ENCODE peak calls at places on chromosomes 3 and 15, in five cellular contexts. U, Q, R, I and O are unnamed samples.

GRCh38 chr3:189967254-189967865 is 153.3 kb downstream of the P3H2 start:
- DNase-seq in R (peak), I (peak), U (peak), Q (peak), O (peak)

GRCh38 chr15:67833504-67834248 is 6.2 kb downstream of the RNU6-1 start:
- DNase-seq in Q (no peak), I (no peak), R (no peak), U (peak), O (peak)

GRCh38 chr3:171459130-171459941 is 869 bp downstream of the TNIK start:
- DNase-seq in R (peak), Q (peak), U (peak), I (peak), O (peak)

GRCh38 chr3:26652157-26652556 is 29.6 kb downstream of the LRRC3B start:
- DNase-seq in I (no peak), Q (peak), R (no peak), U (no peak), O (no peak)

GRCh38 chr3:13019243-13019701 is 54.0 kb downstream of the IQSEC1 start:
- DNase-seq in U (no peak), I (peak), R (peak), Q (no peak), O (no peak)

GRCh38 chr3:81931265-81931664 is 169.8 kb upstream of the GBE1 start:
- DNase-seq in U (no peak), R (no peak), I (no peak), Q (no peak), O (no peak)

GRCh38 chr3:141093971-141094401 is 42.8 kb downstream of the SPSB4 start:
- DNase-seq in R (no peak), I (no peak), U (no peak), Q (peak), O (no peak)

GRCh38 chr3:193620650-193621049 is 27.6 kb downstream of the OPA1 start:
- DNase-seq in U (peak), Q (no peak), R (peak), I (peak), O (no peak)

GRCh38 chr15:101511717-101512116 is 22.2 kb upstream of the PCSK6 start:
- DNase-seq in U (no peak), Q (no peak), R (no peak), I (no peak), O (no peak)

GRCh38 chr3:72065872-72066641 is 281.1 kb upstream of the PROK2 start:
- DNase-seq in I (no peak), Q (no peak), U (no peak), R (no peak), O (no peak)

GRCh38 chr3:44983413-44984040 is 7.5 kb downstream of the EXOSC7 start:
- DNase-seq in Q (no peak), U (no peak), I (no peak), R (no peak), O (no peak)

GRCh38 chr15:98874773-98875172 is 132.8 kb downstream of the PGPEP1L start:
- DNase-seq in I (peak), U (peak), Q (no peak), R (no peak), O (no peak)

GRCh38 chr15:98873441-98874218 is 134.0 kb downstream of the PGPEP1L start:
- DNase-seq in Q (no peak), U (peak), R (peak), I (peak), O (no peak)

GRCh38 chr15:98874359-98874758 is 133.2 kb downstream of the PGPEP1L start:
- DNase-seq in R (no peak), U (no peak), Q (no peak), I (no peak), O (no peak)

GRCh38 chr15:98870788-98871187 is 136.8 kb downstream of the PGPEP1L start:
- DNase-seq in R (no peak), I (no peak), Q (peak), U (no peak), O (no peak)

GRCh38 chr15:98872777-98873176 is 134.8 kb downstream of the PGPEP1L start:
- DNase-seq in R (no peak), U (peak), I (no peak), Q (no peak), O (no peak)
- H3K4me3 ChIP-seq in R (no peak), U (peak), I (no peak), Q (no peak), O (no peak)

DNA sequence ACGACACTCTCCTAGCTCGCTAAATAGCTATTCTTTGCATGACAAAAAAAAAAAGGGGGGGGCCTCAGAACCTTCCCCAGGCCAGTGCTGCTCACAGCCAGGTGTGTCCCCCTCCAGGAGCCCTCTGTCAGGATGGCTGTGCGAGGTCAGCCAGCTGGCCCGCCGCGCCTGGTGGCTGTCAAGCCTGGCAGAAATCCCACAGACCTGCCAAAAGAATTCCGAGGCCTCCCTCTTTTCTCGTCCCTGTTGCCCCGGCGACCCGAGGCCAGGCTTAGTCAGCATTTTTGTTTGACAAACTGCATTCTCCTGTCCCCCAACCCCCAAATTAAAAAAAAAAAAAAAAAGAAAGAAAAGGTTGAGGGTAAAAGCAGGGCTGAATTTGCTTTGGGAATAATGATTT is 61.9 kb downstream of the TM4SF4 start:
- DNase-seq in U (peak), R (peak), Q (peak), I (no peak), O (peak)
- H3K4me3 ChIP-seq in U (peak), R (no peak), Q (no peak), I (no peak), O (no peak)

GRCh38 chr3:58573638-58574037 is 3.6 kb downstream of the FAM107A start:
- DNase-seq in U (no peak), I (no peak), R (no peak), Q (no peak), O (no peak)

GRCh38 chr3:58577269-58577821 is at the start of gene FAM107A:
- DNase-seq in Q (peak), U (peak), R (peak), I (peak), O (peak)

GRCh38 chr3:58574682-58575081 is 2.5 kb downstream of the FAM107A start:
- DNase-seq in R (no peak), U (no peak), Q (no peak), I (no peak), O (no peak)

GRCh38 chr3:58576716-58577115 is 475 bp downstream of the FAM107A start:
- DNase-seq in Q (no peak), U (no peak), R (no peak), I (no peak), O (no peak)

DNA sequence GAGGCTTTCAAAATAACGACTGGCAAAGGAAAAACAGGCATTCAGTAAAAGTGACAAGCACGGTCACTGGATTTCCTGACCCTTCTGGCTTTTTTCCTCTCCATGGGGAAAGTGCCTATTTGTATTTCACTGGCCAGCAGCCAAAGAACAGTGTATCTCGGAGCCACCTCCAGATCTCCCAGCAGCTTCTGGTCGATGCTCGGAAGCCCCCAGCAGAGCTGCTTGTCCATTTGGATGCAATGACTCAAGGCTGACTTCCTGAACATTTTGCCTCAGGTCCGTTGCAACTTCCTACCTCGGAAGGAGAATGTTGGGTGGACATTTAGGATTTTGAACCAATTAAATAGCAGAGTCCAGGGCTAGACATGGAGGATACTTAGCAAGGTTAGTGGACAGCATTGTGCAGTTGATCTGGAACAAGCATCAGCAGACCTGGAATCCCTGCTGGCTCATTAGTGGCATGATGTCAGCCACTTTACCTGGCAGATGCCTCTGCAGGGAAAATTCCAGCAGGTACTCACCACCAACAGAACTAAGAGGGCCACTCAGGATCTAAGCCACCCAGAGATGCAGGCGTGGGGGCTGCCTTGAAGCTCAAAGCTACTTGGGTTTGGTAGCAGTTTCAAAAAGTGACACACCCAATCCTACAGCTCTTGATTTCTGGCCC is 1.1 kb downstream of the FAM107A start:
- DNase-seq in Q (peak), I (no peak), U (no peak), R (no peak), O (no peak)
- H3K4me3 ChIP-seq in Q (no peak), I (no peak), U (no peak), R (no peak), O (no peak)

DNA sequence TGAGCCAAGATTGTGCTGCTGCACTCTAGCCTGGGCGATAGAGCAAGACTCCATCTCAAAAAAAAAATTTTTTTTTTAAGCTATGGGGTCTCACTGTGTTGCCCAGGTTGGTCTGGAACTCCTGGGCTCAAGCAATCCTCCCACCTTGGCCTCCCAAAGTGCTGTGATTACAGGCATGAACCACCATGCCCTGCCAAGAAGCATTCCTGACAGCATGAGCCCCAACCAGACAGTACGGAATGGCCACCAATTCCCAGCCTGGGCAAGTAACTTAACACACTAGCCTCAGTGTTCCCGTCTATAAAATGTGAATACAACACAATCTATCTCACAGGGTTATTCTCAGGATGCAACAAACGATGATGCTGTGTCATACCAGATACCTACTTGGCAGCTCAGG is 2.1 kb downstream of the TKT start:
- DNase-seq in Q (no peak), U (no peak), I (peak), R (no peak), O (no peak)
- H3K4me3 ChIP-seq in Q (no peak), U (peak), I (peak), R (peak), O (peak)

DNA sequence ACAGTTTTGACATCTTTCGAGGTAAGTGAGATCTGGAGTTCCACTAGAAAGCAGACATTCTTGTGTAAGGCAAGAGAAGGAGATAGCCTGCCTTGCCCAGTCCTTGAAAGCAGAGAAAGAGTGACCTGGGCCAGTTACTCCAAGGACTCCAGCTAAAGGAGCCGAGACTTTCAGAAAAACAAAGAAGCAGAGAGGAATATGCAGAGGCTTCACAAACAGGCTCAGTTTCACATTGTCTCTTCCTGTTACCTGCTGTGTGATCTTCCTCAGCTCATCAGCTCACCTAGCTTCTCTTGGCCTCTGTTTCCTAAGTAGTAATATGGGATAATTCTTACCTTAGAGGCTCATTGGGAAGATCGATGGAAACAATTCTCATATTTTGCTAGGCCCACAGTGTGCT is 81.0 kb downstream of the CDC25A start:
- DNase-seq in I (no peak), Q (no peak), U (no peak), R (no peak), O (no peak)
- H3K4me3 ChIP-seq in I (no peak), Q (no peak), U (no peak), R (no peak), O (no peak)

DNA sequence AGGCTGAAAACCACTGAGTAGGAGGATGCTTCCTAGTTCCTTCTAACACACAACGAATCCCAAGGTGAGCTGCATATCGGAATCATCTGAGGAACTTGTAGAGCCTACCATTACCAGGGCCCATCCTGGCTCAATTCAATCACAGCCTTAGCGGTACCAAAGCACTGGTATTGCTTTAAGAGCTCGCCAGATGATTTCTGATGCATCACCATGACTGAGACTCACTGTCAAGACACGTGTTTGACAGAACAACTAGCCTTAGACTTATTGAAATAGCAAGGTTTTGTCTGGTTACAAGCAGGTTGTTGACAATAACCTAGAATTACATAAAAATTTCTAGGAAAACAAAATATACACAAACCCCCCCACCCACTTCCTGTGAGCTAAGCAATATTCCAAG is 68.5 kb downstream of the CBLB start:
- DNase-seq in Q (no peak), I (peak), U (peak), R (no peak), O (no peak)
- H3K4me3 ChIP-seq in Q (no peak), I (no peak), U (no peak), R (no peak), O (no peak)